ENCODE peak calls at places on chromosome 12, in nine cellular contexts. N, B, P, G, Z, Q, I, J and M are unnamed samples.

GRCh38 chr12:52076811-52077210 is 2.7 kb upstream of the SMIM41 start:
- DNase-seq in Q (no peak), G (no peak), Z (no peak), I (no peak), N (no peak), B (no peak), P (no peak), J (no peak), M (no peak)

GRCh38 chr12:108801736-108802665 is 55.4 kb downstream of the SSH1 start:
- DNase-seq in Q (no peak), G (no peak), Z (no peak), J (no peak), B (no peak), N (no peak), P (peak; percentile 78), I (no peak), M (no peak)

GRCh38 chr12:113399490-113399889 is 4.2 kb downstream of the SDS start:
- DNase-seq in J (no peak), Q (no peak), Z (no peak), I (no peak), B (no peak), N (no peak), P (no peak), G (no peak), M (no peak)

GRCh38 chr12:67693895-67694294 is 45.4 kb downstream of the DYRK2 start:
- DNase-seq in Q (no peak), N (no peak), G (no peak), I (no peak), P (no peak), Z (no peak), J (no peak), B (no peak), M (no peak)

GRCh38 chr12:79187032-79187431 is 322.5 kb downstream of the SYT1 start:
- DNase-seq in N (no peak), B (no peak), Q (no peak), G (no peak), I (no peak), J (no peak), P (no peak), Z (no peak), M (no peak)

GRCh38 chr12:108577458-108577857 is 15.1 kb downstream of the ISCU start:
- DNase-seq in B (no peak), Q (no peak), I (no peak), Z (no peak), P (no peak), J (no peak), N (no peak), G (no peak), M (no peak)

GRCh38 chr12:58242803-58243628 is 301.6 kb downstream of the ATP23 start:
- DNase-seq in I (no peak), Q (no peak), B (no peak), G (no peak), Z (no peak), P (no peak), N (no peak), J (no peak), M (no peak)

GRCh38 chr12:19945559-19946485 is 422.5 kb upstream of the PDE3A start:
- DNase-seq in Z (no peak), I (no peak), P (no peak), G (no peak), B (no peak), N (no peak), J (no peak), Q (no peak), M (no peak)

GRCh38 chr12:54337280-54337842 is 12.4 kb downstream of the COPZ1 start:
- DNase-seq in Z (no peak), G (no peak), I (no peak), Q (no peak), J (peak; percentile 56), B (no peak), P (no peak), N (no peak), M (no peak)

GRCh38 chr12:2649201-2650030 is 145.4 kb upstream of the FKBP4 start:
- DNase-seq in G (no peak), I (no peak), N (no peak), Z (no peak), J (no peak), Q (no peak), P (no peak), B (no peak), M (no peak)

GRCh38 chr12:6038160-6038559 is 86.3 kb downstream of the VWF start:
- DNase-seq in Q (no peak), J (peak; percentile 83), P (peak; percentile 63), I (peak; percentile 11), G (no peak), B (peak; percentile 80), N (peak; percentile 33), Z (peak; percentile 18), M (peak; percentile 45)

GRCh38 chr12:6193853-6194815 is 6.1 kb upstream of the CD9 start:
- DNase-seq in J (peak; percentile 46), P (no peak), Q (no peak), Z (no peak), B (no peak), N (no peak), G (no peak), I (no peak), M (no peak)

GRCh38 chr12:90174198-90174510 is 465.5 kb upstream of the ATP2B1 start:
- DNase-seq in N (no peak), B (no peak), Z (no peak), I (no peak), J (no peak), P (no peak), Q (no peak), G (no peak), M (no peak)

GRCh38 chr12:101793401-101793800 is 37.4 kb downstream of the GNPTAB start:
- DNase-seq in Z (no peak), J (no peak), N (no peak), P (peak; percentile 76), G (no peak), I (no peak), B (no peak), Q (no peak), M (peak; percentile 34)

GRCh38 chr12:65100140-65100539 is 21.0 kb downstream of the WIF1 start:
- DNase-seq in I (no peak), N (no peak), Z (no peak), P (no peak), G (no peak), J (peak; percentile 37), B (peak; percentile 25), Q (no peak), M (no peak)

GRCh38 chr12:131894981-131895639 is 688 bp downstream of the ULK1 start:
- DNase-seq in Q (no peak), Z (no peak), N (no peak), G (no peak), B (no peak), P (no peak), J (no peak), I (no peak), M (no peak)

GRCh38 chr12:121858662-121859572 is at the start of gene HPD:
- DNase-seq in N (no peak), Q (no peak), P (peak; percentile 74), J (no peak), I (no peak), G (peak; percentile 57), Z (no peak), B (no peak), M (no peak)